ENCODE peak calls at places on chromosomes 3 and 15, in five cellular contexts. S is H1, N is HepG2, X is GM12878, T is SK-N-SH. I is an unnamed sample.

GRCh38 chr15:81304226-81304625 is 19.7 kb downstream of the STARD5 start:
- DNase-seq in S (no peak), N (no peak), X (no peak), T (no peak), I (no peak)

GRCh38 chr15:62135532-62136134 is 29.5 kb downstream of the C2CD4B start:
- DNase-seq in S (no peak), N (no peak), X (no peak), T (no peak), I (no peak)

GRCh38 chr3:107600784-107601183 is 78.0 kb downstream of the BBX start:
- DNase-seq in S (no peak), N (no peak), X (no peak), T (no peak), I (no peak)

GRCh38 chr3:138210528-138210927 is 23.4 kb downstream of the ARMC8 start:
- DNase-seq in S (no peak), N (no peak), X (no peak), T (no peak), I (no peak)

GRCh38 chr3:81105761-81106160 is 655.7 kb downstream of the GBE1 start:
- DNase-seq in S (no peak), N (no peak), X (no peak), T (no peak), I (no peak)

GRCh38 chr3:185852562-185853135 is 27.8 kb upstream of the IGF2BP2 start:
- DNase-seq in S (no peak), N (no peak), X (no peak), T (no peak), I (no peak)

GRCh38 chr15:43299884-43300283 is 30.5 kb downstream of the LCMT2 start:
- DNase-seq in S (no peak), N (no peak), X (no peak), T (no peak), I (no peak)

GRCh38 chr3:82939491-82940097 is 1178.1 kb upstream of the GBE1 start:
- DNase-seq in S (no peak), N (no peak), X (no peak), T (no peak), I (no peak)

GRCh38 chr3:183540501-183541234 is 14.8 kb downstream of the KLHL6 start:
- DNase-seq in S (no peak), N (no peak), X (no peak), T (no peak), I (no peak)

GRCh38 chr3:13194285-13195209 is 121.3 kb upstream of the IQSEC1 start:
- DNase-seq in S (no peak), N (peak; percentile 77), X (no peak), T (no peak), I (no peak)

GRCh38 chr3:15629860-15630597 is 28.5 kb downstream of the BTD start:
- DNase-seq in S (no peak), N (peak; percentile 62), X (peak; percentile 83), T (peak; percentile 76), I (peak; percentile 79)

GRCh38 chr3:173584834-173585831 is 187.6 kb downstream of the NLGN1 start:
- DNase-seq in S (no peak), N (no peak), X (no peak), T (peak; percentile 30), I (no peak)

DNA sequence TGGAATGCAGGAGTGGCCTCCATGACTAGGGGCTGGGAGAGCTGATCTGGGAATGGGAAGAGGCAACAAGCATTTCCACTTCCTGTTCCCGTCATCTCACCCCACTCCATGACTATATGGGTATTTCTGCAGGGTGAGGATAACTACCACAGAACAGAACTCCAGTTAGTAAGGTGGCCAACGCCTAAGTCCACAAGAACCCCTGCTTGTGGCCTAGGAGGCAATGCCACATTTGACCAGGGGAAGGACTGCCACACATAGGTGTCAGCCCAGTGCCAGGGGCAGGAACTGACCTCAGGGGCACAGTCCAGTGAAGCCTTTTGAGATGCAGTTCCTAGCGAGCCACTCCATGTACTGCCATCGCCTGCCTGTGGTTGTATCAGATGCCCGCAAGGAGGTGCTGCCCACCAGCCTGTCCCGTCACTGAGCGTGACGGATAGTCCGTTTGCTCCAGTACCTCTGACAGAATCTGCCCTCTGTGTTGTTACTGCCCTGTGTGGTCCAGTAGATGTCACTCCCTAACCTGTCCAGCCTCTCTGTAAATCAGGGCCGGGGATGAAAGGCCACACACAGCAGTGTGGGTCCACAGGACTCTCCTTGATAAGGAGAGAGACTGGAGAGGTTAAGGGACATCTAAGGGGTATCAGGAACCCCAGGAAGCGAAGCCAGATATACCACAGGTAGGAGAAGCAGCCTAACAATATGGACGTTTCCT is 3.5 kb upstream of the MTFMT start:
- DNase-seq in S (peak; percentile 70), N (peak; percentile 95), X (no peak), T (peak; percentile 44), I (peak; percentile 43)
- TF ChIP-seq POLR2AphosphoS5 in S (no peak), N (no peak), X (no peak), T (no peak), I (no peak)

DNA sequence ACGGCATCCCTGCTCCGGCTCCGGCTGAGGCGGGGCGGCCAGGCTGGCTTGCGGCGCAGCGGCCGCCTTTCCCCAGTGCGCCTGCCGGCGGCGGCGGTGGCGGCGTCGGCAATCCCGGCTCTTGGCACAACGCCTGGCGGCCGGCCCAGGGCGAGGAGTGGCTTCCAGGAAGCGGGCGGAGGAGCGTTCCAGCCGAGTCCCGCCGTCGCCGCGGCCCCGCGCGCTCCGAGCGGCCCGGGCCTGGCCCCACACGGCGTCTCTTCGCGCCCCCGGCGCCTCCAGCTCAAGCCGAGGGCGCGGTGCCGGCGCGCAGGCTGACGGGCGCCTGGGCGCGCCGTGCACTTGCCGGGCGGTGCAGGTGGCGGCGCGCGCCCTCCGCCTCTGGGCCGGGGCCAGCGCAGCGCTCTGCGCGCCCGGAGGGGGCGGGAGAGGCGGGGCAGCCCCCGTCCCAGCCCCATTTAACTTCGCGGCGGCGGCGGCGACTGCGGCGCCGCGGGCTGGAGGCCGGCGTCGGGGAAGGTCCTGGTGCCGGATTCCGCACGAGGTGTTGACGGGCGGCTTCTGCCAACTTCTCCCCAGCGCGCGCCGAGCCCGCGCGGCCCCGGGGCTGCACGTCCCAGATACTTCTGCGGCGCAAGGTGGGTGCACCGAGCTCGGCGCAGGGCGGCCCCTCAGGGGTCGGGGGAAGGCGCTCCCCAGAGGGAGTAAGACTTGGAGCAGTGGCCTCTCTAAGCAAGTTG is at the start of gene ADAMTSL3:
- DNase-seq in S (peak; percentile 25), N (no peak), X (no peak), T (peak; percentile 62), I (no peak)
- TF ChIP-seq GABPA in S (no peak), N (no peak), X (no peak), T (no peak), I (no peak)

GRCh38 chr15:77607111-77607893 is 25.4 kb downstream of the LINGO1 start:
- DNase-seq in S (no peak), N (no peak), X (no peak), T (no peak), I (no peak)
- H3K27ac ChIP-seq in S (no peak overlapping the region), N (no peak overlapping the region), X (no peak overlapping the region), T (peak overlapping the region; percentile 58), I (no peak overlapping the region)

GRCh38 chr15:98012354-98012753 is 51.9 kb downstream of the ARRDC4 start:
- DNase-seq in S (no peak), N (no peak), X (no peak), T (no peak), I (no peak)
- TF ChIP-seq POLR2AphosphoS5 in S (no peak), N (no peak), X (no peak), T (no peak), I (no peak)

DNA sequence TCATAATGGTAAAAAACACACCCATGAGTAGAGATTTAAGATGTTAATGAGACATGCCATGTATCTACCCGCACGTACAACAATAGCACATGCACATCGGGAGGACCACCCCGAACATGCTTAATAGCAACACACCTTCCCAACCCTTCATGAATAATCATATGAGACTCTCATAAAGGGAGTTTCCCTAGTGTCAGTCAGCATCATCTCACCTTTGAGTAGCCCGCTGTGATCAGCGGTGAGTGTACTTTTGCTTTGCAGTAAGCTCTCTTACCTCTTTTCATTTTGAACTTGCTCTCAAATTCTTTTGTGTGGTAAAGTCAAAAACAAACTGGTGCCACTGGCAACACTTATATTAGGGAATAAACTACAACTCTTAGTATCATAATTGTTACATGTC is 23.1 kb downstream of the ZBED2 start:
- DNase-seq in S (no peak), N (no peak), X (no peak), T (no peak), I (no peak)
- TF ChIP-seq GABPA in S (no peak), N (no peak), X (no peak), T (no peak), I (no peak)

GRCh38 chr3:98732239-98733054 is 30.7 kb upstream of the ST3GAL6 start:
- DNase-seq in S (peak; percentile 31), N (peak; percentile 82), X (no peak), T (peak; percentile 79), I (no peak)
- H3K27ac ChIP-seq in S (peak overlapping the region; percentile 37), N (peak overlapping the region; percentile 94), X (peak overlapping the region; percentile 60), T (peak overlapping the region; percentile 98), I (peak overlapping the region; percentile 31)

DNA sequence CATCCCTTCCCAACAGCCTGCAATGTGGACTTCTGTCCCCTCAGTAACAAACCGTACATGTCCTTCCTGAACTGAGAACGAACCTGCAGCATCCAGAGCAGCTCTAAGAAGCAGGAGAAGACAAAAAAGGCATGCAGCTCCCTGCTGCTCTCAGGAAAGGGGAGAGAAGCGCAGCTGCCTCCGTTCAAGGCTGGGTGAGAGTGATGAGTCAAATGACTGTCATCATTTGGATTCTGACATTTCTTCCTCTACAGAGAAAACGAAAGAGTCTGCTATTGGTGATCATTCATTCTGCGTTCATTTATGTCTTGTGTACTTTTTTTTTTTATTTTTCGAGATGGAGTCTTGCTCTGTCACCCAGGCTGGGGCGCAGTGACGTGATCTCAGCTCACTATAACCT is 677.8 kb downstream of the FHIT start:
- DNase-seq in S (no peak), N (no peak), X (no peak), T (no peak), I (no peak)
- TF ChIP-seq POLR2AphosphoS5 in S (no peak), N (no peak), X (no peak), T (no peak), I (no peak)

DNA sequence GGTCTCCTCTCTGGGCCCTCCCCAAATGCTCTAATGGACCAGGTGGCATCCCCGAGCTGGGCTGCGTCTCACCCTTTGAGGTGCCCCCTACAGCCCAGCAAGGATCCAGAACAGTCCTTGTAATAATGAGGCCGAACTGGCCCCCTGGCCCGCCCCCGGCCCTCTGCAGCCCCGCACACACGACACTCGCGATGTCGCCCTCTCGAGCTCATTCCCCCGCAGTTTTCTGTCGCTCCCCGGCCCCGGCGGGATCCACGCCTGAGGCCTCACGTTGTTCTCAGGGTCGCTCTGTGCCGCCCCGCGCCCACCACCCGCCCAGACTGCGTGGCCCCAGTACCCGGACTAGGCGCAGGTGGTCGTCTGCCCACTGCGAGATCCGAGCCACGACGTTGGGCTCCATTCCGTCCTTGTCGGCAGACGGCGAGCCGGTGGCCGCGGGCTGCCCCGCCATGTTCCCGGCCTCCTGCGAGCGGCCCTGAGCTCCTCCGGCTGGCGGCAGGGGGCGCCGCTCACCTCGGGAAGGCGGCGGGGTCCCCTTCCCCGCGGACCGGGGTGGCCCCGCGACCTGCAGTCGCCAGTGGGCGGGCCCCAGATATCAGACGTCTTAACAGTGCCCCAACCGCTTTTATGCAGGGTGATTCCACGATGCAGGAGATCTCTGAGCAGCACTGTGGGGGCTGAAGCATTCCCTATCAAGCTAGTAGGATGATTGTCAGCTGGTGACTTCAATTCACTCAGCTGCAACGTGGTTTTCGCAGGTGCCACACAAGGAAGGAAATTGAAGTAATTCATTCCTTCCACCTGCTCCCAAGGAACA is at the start of gene C3orf33:
- DNase-seq in S (no peak), N (peak; percentile 30), X (no peak), T (peak; percentile 95), I (peak; percentile 49)
- TF ChIP-seq GABPA in S (no peak), N (no peak), X (no peak), T (no peak), I (no peak)